ENCODE peak calls at places on chromosomes 13 and 19, in six cellular contexts. R is neuronal stem cell, A is mesenchymal stem cell, X is H1, W is H9, J is trophoblast cell. B is an unnamed sample.

GRCh38 chr13:72151241-72151640 is 284.2 kb upstream of the DACH1 start:
- DNase-seq in R (no peak), A (peak; percentile 40), X (no peak), W (no peak), J (peak; percentile 27), B (no peak)

GRCh38 chr19:4345656-4346383 is 2.5 kb downstream of the MPND start:
- DNase-seq in R (no peak), A (no peak), X (no peak), W (no peak), J (no peak), B (no peak)

GRCh38 chr13:80712026-80712425 is 371.1 kb upstream of the SPRY2 start:
- DNase-seq in R (no peak), A (no peak), X (no peak), W (no peak), J (no peak), B (no peak)

GRCh38 chr19:20244356-20244755 is 77.3 kb downstream of the ZNF486 start:
- DNase-seq in R (no peak), A (no peak), X (no peak), W (no peak), J (no peak), B (no peak)

GRCh38 chr13:25541434-25542123 is 169.8 kb downstream of the ATP8A2 start:
- DNase-seq in R (no peak), A (no peak), X (no peak), W (no peak), J (no peak), B (no peak)

GRCh38 chr19:12289790-12290065 is 5.0 kb downstream of the ZNF44 start:
- DNase-seq in R (no peak), A (no peak), X (no peak), W (no peak), J (no peak), B (no peak)

GRCh38 chr13:49303533-49304252 is 56.0 kb downstream of the CDADC1 start:
- DNase-seq in R (no peak), A (no peak), X (no peak), W (no peak), J (no peak), B (no peak)

GRCh38 chr13:53341144-53341510 is 312.5 kb downstream of the OLFM4 start:
- DNase-seq in R (no peak), A (no peak), X (no peak), W (no peak), J (peak; percentile 27), B (no peak)

GRCh38 chr19:31350033-31350692 is 927 bp upstream of the TSHZ3 start:
- DNase-seq in R (no peak), A (peak; percentile 58), X (no peak), W (no peak), J (no peak), B (no peak)

GRCh38 chr19:47765522-47766358 is 12.8 kb upstream of the SELENOW start:
- DNase-seq in R (no peak), A (peak; percentile 72), X (no peak), W (peak; percentile 87), J (peak; percentile 76), B (peak; percentile 44)

GRCh38 chr19:12733369-12733896 is 1.1 kb downstream of the TRIR start:
- DNase-seq in R (peak; percentile 18), A (peak; percentile 57), X (no peak), W (no peak), J (peak; percentile 86), B (peak; percentile 45)

GRCh38 chr13:75600371-75600770 is 35.8 kb upstream of the LMO7 start:
- DNase-seq in R (no peak), A (no peak), X (no peak), W (no peak), J (no peak), B (no peak)

DNA sequence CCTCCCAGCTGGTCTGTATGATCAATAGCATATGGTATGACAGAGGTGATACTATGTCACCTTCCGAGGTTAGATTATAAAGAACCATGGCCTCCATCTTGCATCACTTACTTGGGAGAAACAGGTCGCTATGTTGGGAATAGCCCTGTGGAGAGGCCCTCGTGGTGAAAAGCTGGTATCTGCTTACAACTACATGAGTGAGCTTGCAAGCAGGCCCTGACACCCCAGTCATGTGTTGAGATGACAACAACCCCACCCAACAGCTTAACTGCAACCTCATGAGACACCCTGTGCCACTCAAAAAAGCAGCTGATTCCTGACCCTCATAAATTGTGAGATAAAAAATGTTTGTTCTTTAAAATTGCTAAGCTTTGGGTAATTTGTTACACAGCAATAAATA is 18.8 kb downstream of the MTRF1 start:
- DNase-seq in R (no peak), A (no peak), X (no peak), W (no peak), J (peak; percentile 47), B (peak; percentile 56)
- H3K27ac ChIP-seq in R (no peak overlapping the region), A (no peak overlapping the region), X (no peak overlapping the region), W (no peak overlapping the region), J (no peak overlapping the region), B (no peak overlapping the region)

GRCh38 chr13:28048768-28049167 is 51.6 kb downstream of the FLT3 start:
- DNase-seq in R (no peak), A (no peak), X (no peak), W (no peak), J (no peak), B (no peak)
- H2AFZ ChIP-seq in R (no peak overlapping the region), A (no peak overlapping the region), X (no peak overlapping the region), W (no peak overlapping the region), J (no peak overlapping the region), B (no peak overlapping the region)

GRCh38 chr13:113402471-113403254 is 38.7 kb upstream of the GRTP1 start:
- DNase-seq in R (no peak), A (no peak), X (no peak), W (no peak), J (no peak), B (no peak)

GRCh38 chr13:113399755-113400149 is 35.8 kb upstream of the GRTP1 start:
- DNase-seq in R (no peak), A (no peak), X (no peak), W (peak; percentile 26), J (no peak), B (no peak)

GRCh38 chr13:113401452-113402415 is 37.8 kb upstream of the GRTP1 start:
- DNase-seq in R (no peak), A (no peak), X (no peak), W (peak; percentile 32), J (no peak), B (no peak)

GRCh38 chr13:113398963-113399754 is 35.2 kb upstream of the GRTP1 start:
- DNase-seq in R (no peak), A (no peak), X (no peak), W (peak; percentile 29), J (no peak), B (no peak)

GRCh38 chr13:113400621-113401451 is 36.9 kb upstream of the GRTP1 start:
- DNase-seq in R (no peak), A (no peak), X (no peak), W (no peak), J (no peak), B (no peak)
- H3K23ac ChIP-seq in R (peak overlapping the region; percentile 65), A (no peak overlapping the region), X (no peak overlapping the region), W (no peak overlapping the region), J (no peak overlapping the region), B (no peak overlapping the region)

GRCh38 chr19:53518061-53518460 is 19.9 kb upstream of the ZNF331 start:
- DNase-seq in R (no peak), A (no peak), X (no peak), W (no peak), J (no peak), B (no peak)

GRCh38 chr19:53520163-53520546 is 17.8 kb upstream of the ZNF331 start:
- DNase-seq in R (no peak), A (no peak), X (no peak), W (no peak), J (no peak), B (no peak)

GRCh38 chr19:53518716-53519115 is 19.2 kb upstream of the ZNF331 start:
- DNase-seq in R (no peak), A (no peak), X (no peak), W (no peak), J (no peak), B (no peak)

GRCh38 chr19:53520547-53521372 is 17.2 kb upstream of the ZNF331 start:
- DNase-seq in R (peak; percentile 97), A (peak; percentile 99), X (peak; percentile 96), W (peak; percentile 99), J (peak; percentile 99), B (peak; percentile 98)

GRCh38 chr19:53519431-53519830 is 18.5 kb upstream of the ZNF331 start:
- DNase-seq in R (no peak), A (no peak), X (no peak), W (no peak), J (no peak), B (no peak)
- H3K27ac ChIP-seq in R (no peak overlapping the region), A (no peak overlapping the region), X (no peak overlapping the region), W (no peak overlapping the region), J (no peak overlapping the region), B (no peak overlapping the region)

DNA sequence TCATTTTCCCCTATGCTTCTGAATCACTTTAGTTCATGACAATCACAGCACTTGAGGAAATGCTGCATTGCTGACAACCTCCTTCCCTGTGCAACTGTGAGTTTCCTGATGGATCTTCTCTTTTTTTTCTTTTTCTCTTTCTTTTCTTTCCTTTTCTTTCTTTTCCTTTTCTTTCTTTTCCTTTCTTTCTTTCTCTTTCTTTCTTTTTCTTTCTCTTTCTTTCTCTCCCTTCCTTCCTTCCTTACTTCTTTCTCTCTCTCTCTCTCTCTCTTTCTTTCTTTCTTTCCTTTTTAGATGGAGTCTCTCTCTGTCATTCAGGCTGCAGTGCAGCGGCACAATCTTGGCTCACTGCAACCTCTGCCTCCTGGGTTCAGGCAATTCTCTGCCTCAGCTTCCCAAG is 247.9 kb upstream of the HTR2A start:
- DNase-seq in R (no peak), A (no peak), X (no peak), W (no peak), J (no peak), B (no peak)
- H2AFZ ChIP-seq in R (no peak overlapping the region), A (no peak overlapping the region), X (no peak overlapping the region), W (no peak overlapping the region), J (no peak overlapping the region), B (no peak overlapping the region)

DNA sequence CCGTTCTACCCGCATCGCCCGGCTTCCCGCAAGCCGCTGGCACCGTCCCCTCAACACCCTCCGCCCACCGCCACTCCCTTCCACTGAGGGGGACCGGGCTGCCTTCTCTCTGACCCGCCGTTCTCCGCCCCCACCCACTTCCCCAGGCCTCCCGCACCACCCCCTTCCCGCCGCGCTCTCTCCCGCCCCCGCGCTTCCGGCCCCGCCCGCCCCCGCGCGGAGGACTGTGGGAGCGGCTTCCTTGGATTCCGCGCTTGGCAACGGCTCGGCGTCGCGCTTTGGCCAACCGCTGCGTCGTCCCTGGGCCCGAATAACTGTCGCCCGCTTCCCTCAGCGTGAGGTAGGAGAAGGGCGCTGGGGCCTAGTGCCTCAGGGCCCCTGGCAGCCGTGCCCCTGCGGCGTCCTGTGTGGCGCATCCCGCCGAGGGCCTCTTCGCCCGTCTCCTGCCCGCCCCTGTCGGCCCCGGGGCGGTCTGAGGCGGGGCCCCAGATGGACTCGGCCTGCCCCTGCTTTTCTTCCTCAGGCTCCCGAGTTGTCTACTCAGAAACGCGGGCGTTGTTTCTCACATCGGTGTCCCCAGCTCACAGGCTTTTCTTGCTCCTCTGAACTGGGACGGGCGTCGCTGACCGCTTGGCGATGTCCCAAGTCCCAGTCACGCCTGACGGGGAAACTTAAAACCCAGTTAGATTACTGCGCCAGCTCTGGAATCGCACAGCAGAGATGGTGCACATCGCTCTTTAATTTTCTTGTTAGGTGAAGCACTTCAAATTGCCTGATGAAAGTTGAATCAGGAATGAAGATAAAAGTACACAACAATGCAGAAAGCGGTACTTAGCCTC is at the start of gene IFT88:
- DNase-seq in R (peak; percentile 87), A (peak; percentile 91), X (peak; percentile 19), W (peak; percentile 92), J (peak; percentile 93), B (peak; percentile 85)
- H3K23ac ChIP-seq in R (peak within 1 kb of the TSS; percentile 89), A (no peak within 1 kb of the TSS), X (no peak within 1 kb of the TSS), W (no peak within 1 kb of the TSS), J (no peak within 1 kb of the TSS), B (peak within 1 kb of the TSS; percentile 94)

GRCh38 chr13:93882086-93882651 is 597.3 kb downstream of the DCT start:
- DNase-seq in R (no peak), A (peak; percentile 62), X (no peak), W (no peak), J (no peak), B (peak; percentile 72)
- H3K27ac ChIP-seq in R (no peak overlapping the region), A (no peak overlapping the region), X (no peak overlapping the region), W (no peak overlapping the region), J (no peak overlapping the region), B (peak overlapping the region; percentile 77)